ENCODE peak calls at places on chromosomes 5 and 9, in nine cellular contexts. One of them, this sample, is unnamed.

GRCh38 chr5:1420211-1421195 is 24.7 kb downstream of the SLC6A3 start:
- DNase-seq in brain microvascular endothelial cell: no peak
- DNase-seq in NCI-H1417: no peak
- DNase-seq in hippocampal formation: no peak
- DNase-seq in B cell: no peak
- DNase-seq in neural progenitor cell: no peak
- DNase-seq in RPMI7951: no peak
- DNase-seq in mesendoderm: no peak
- DNase-seq in PC-9: no peak
- DNase-seq in this sample: no peak

GRCh38 chr5:87277279-87277835 is 9.7 kb downstream of the RASA1 start:
- DNase-seq in brain microvascular endothelial cell: no peak
- DNase-seq in NCI-H1417: no peak
- DNase-seq in hippocampal formation: no peak
- DNase-seq in B cell: no peak
- DNase-seq in neural progenitor cell: no peak
- DNase-seq in RPMI7951: no peak
- DNase-seq in mesendoderm: no peak
- DNase-seq in PC-9: no peak
- DNase-seq in this sample: no peak

GRCh38 chr9:95104966-95105365 is 212.5 kb downstream of the FANCC start:
- DNase-seq in brain microvascular endothelial cell: no peak
- DNase-seq in NCI-H1417: no peak
- DNase-seq in hippocampal formation: no peak
- DNase-seq in B cell: no peak
- DNase-seq in neural progenitor cell: no peak
- DNase-seq in RPMI7951: no peak
- DNase-seq in mesendoderm: no peak
- DNase-seq in PC-9: no peak
- DNase-seq in this sample: no peak

GRCh38 chr5:80182802-80183645 is 72.8 kb downstream of the SERINC5 start:
- DNase-seq in brain microvascular endothelial cell: no peak
- DNase-seq in NCI-H1417: no peak
- DNase-seq in hippocampal formation: no peak
- DNase-seq in B cell: peak
- DNase-seq in neural progenitor cell: peak
- DNase-seq in RPMI7951: no peak
- DNase-seq in mesendoderm: peak
- DNase-seq in PC-9: peak
- DNase-seq in this sample: no peak

GRCh38 chr5:82349651-82350050 is 71.5 kb upstream of the RPS23 start:
- DNase-seq in brain microvascular endothelial cell: no peak
- DNase-seq in NCI-H1417: peak
- DNase-seq in hippocampal formation: no peak
- DNase-seq in B cell: peak
- DNase-seq in neural progenitor cell: peak
- DNase-seq in RPMI7951: peak
- DNase-seq in mesendoderm: peak
- DNase-seq in PC-9: no peak
- DNase-seq in this sample: no peak

GRCh38 chr5:65825388-65826328 is 100.7 kb upstream of the ERBIN start:
- DNase-seq in brain microvascular endothelial cell: no peak
- DNase-seq in NCI-H1417: no peak
- DNase-seq in hippocampal formation: no peak
- DNase-seq in B cell: peak
- DNase-seq in neural progenitor cell: no peak
- DNase-seq in RPMI7951: no peak
- DNase-seq in mesendoderm: no peak
- DNase-seq in PC-9: no peak
- DNase-seq in this sample: no peak

GRCh38 chr9:87179556-87180340 is 232.4 kb upstream of the GAS1 start:
- DNase-seq in brain microvascular endothelial cell: peak
- DNase-seq in NCI-H1417: no peak
- DNase-seq in hippocampal formation: no peak
- DNase-seq in B cell: no peak
- DNase-seq in neural progenitor cell: no peak
- DNase-seq in RPMI7951: peak
- DNase-seq in mesendoderm: peak
- DNase-seq in PC-9: no peak
- DNase-seq in this sample: no peak

GRCh38 chr5:68924490-68925145 is 169.2 kb upstream of the SLC30A5 start:
- DNase-seq in brain microvascular endothelial cell: peak
- DNase-seq in NCI-H1417: no peak
- DNase-seq in hippocampal formation: no peak
- DNase-seq in B cell: no peak
- DNase-seq in neural progenitor cell: no peak
- DNase-seq in RPMI7951: peak
- DNase-seq in mesendoderm: no peak
- DNase-seq in PC-9: no peak
- DNase-seq in this sample: peak

GRCh38 chr5:95803271-95804148 is 19.0 kb downstream of the GLRX start:
- DNase-seq in brain microvascular endothelial cell: no peak
- DNase-seq in NCI-H1417: no peak
- DNase-seq in hippocampal formation: no peak
- DNase-seq in B cell: no peak
- DNase-seq in neural progenitor cell: no peak
- DNase-seq in RPMI7951: no peak
- DNase-seq in mesendoderm: no peak
- DNase-seq in PC-9: no peak
- DNase-seq in this sample: no peak

GRCh38 chr9:126708178-126708577 is 94.5 kb downstream of the LMX1B start:
- DNase-seq in brain microvascular endothelial cell: no peak
- DNase-seq in NCI-H1417: no peak
- DNase-seq in hippocampal formation: no peak
- DNase-seq in B cell: no peak
- DNase-seq in neural progenitor cell: no peak
- DNase-seq in RPMI7951: no peak
- DNase-seq in mesendoderm: no peak
- DNase-seq in PC-9: no peak
- DNase-seq in this sample: no peak

GRCh38 chr9:110918316-110919054 is 119.8 kb downstream of the LPAR1 start:
- DNase-seq in brain microvascular endothelial cell: peak
- DNase-seq in NCI-H1417: no peak
- DNase-seq in hippocampal formation: no peak
- DNase-seq in B cell: no peak
- DNase-seq in neural progenitor cell: no peak
- DNase-seq in RPMI7951: peak
- DNase-seq in mesendoderm: no peak
- DNase-seq in PC-9: no peak
- DNase-seq in this sample: no peak

GRCh38 chr9:2800385-2801179 is 43.3 kb downstream of the PUM3 start:
- DNase-seq in brain microvascular endothelial cell: no peak
- DNase-seq in NCI-H1417: peak
- DNase-seq in hippocampal formation: no peak
- DNase-seq in B cell: no peak
- DNase-seq in neural progenitor cell: peak
- DNase-seq in RPMI7951: peak
- DNase-seq in mesendoderm: peak
- DNase-seq in PC-9: no peak
- DNase-seq in this sample: no peak

GRCh38 chr5:11770310-11770709 is 133.9 kb downstream of the CTNND2 start:
- DNase-seq in brain microvascular endothelial cell: no peak
- DNase-seq in NCI-H1417: no peak
- DNase-seq in hippocampal formation: no peak
- DNase-seq in B cell: no peak
- DNase-seq in neural progenitor cell: no peak
- DNase-seq in RPMI7951: no peak
- DNase-seq in mesendoderm: no peak
- DNase-seq in PC-9: no peak
- DNase-seq in this sample: no peak

GRCh38 chr5:169595172-169595820 is 11.7 kb downstream of the SPDL1 start:
- DNase-seq in brain microvascular endothelial cell: no peak
- DNase-seq in NCI-H1417: no peak
- DNase-seq in hippocampal formation: no peak
- DNase-seq in B cell: no peak
- DNase-seq in neural progenitor cell: no peak
- DNase-seq in RPMI7951: no peak
- DNase-seq in mesendoderm: no peak
- DNase-seq in PC-9: no peak
- DNase-seq in this sample: no peak

GRCh38 chr5:34035732-34036131 is 7.3 kb downstream of the C1QTNF3 start:
- DNase-seq in brain microvascular endothelial cell: no peak
- DNase-seq in NCI-H1417: no peak
- DNase-seq in hippocampal formation: no peak
- DNase-seq in B cell: no peak
- DNase-seq in neural progenitor cell: no peak
- DNase-seq in RPMI7951: no peak
- DNase-seq in mesendoderm: no peak
- DNase-seq in PC-9: no peak
- DNase-seq in this sample: no peak

GRCh38 chr5:175680463-175680862 is 22.6 kb downstream of the HRH2 start:
- DNase-seq in brain microvascular endothelial cell: no peak
- DNase-seq in NCI-H1417: no peak
- DNase-seq in hippocampal formation: no peak
- DNase-seq in B cell: no peak
- DNase-seq in neural progenitor cell: no peak
- DNase-seq in RPMI7951: no peak
- DNase-seq in mesendoderm: no peak
- DNase-seq in PC-9: no peak
- DNase-seq in this sample: no peak

GRCh38 chr9:122900791-122901190 is 4.4 kb downstream of the RC3H2 start:
- DNase-seq in brain microvascular endothelial cell: no peak
- DNase-seq in NCI-H1417: no peak
- DNase-seq in hippocampal formation: no peak
- DNase-seq in B cell: peak
- DNase-seq in neural progenitor cell: no peak
- DNase-seq in RPMI7951: peak
- DNase-seq in mesendoderm: no peak
- DNase-seq in PC-9: no peak
- DNase-seq in this sample: no peak

GRCh38 chr9:2291980-2292704 is 277.0 kb downstream of the SMARCA2 start:
- DNase-seq in brain microvascular endothelial cell: no peak
- DNase-seq in NCI-H1417: peak
- DNase-seq in hippocampal formation: no peak
- DNase-seq in B cell: no peak
- DNase-seq in neural progenitor cell: no peak
- DNase-seq in RPMI7951: peak
- DNase-seq in mesendoderm: peak
- DNase-seq in PC-9: peak
- DNase-seq in this sample: no peak

GRCh38 chr5:140367631-140368013 is 7.6 kb downstream of the SLC4A9 start:
- DNase-seq in brain microvascular endothelial cell: no peak
- DNase-seq in NCI-H1417: no peak
- DNase-seq in hippocampal formation: no peak
- DNase-seq in B cell: no peak
- DNase-seq in neural progenitor cell: no peak
- DNase-seq in RPMI7951: no peak
- DNase-seq in mesendoderm: no peak
- DNase-seq in PC-9: no peak
- DNase-seq in this sample: no peak

GRCh38 chr5:57598756-57599155 is 116.1 kb upstream of the ACTBL2 start:
- DNase-seq in brain microvascular endothelial cell: peak
- DNase-seq in NCI-H1417: no peak
- DNase-seq in hippocampal formation: no peak
- DNase-seq in B cell: no peak
- DNase-seq in neural progenitor cell: no peak
- DNase-seq in RPMI7951: peak
- DNase-seq in mesendoderm: no peak
- DNase-seq in PC-9: no peak
- DNase-seq in this sample: peak

GRCh38 chr5:45402804-45403455 is 293.2 kb downstream of the HCN1 start:
- DNase-seq in brain microvascular endothelial cell: no peak
- DNase-seq in NCI-H1417: no peak
- DNase-seq in hippocampal formation: no peak
- DNase-seq in B cell: no peak
- DNase-seq in neural progenitor cell: no peak
- DNase-seq in RPMI7951: no peak
- DNase-seq in mesendoderm: peak
- DNase-seq in PC-9: no peak
- DNase-seq in this sample: no peak

GRCh38 chr5:177604656-177605055 is 4.7 kb downstream of the B4GALT7 start:
- DNase-seq in brain microvascular endothelial cell: no peak
- DNase-seq in NCI-H1417: no peak
- DNase-seq in hippocampal formation: no peak
- DNase-seq in B cell: no peak
- DNase-seq in neural progenitor cell: no peak
- DNase-seq in RPMI7951: no peak
- DNase-seq in mesendoderm: no peak
- DNase-seq in PC-9: no peak
- DNase-seq in this sample: no peak

GRCh38 chr9:137494104-137494544 is 35.0 kb upstream of the NSMF start:
- DNase-seq in brain microvascular endothelial cell: no peak
- DNase-seq in NCI-H1417: no peak
- DNase-seq in hippocampal formation: no peak
- DNase-seq in B cell: no peak
- DNase-seq in neural progenitor cell: no peak
- DNase-seq in RPMI7951: no peak
- DNase-seq in mesendoderm: no peak
- DNase-seq in PC-9: peak
- DNase-seq in this sample: no peak

GRCh38 chr9:91689006-91689405 is 261.0 kb downstream of the ROR2 start:
- DNase-seq in brain microvascular endothelial cell: no peak
- DNase-seq in NCI-H1417: no peak
- DNase-seq in hippocampal formation: no peak
- DNase-seq in B cell: no peak
- DNase-seq in neural progenitor cell: no peak
- DNase-seq in RPMI7951: no peak
- DNase-seq in mesendoderm: no peak
- DNase-seq in PC-9: no peak
- DNase-seq in this sample: no peak

This sample was measured in astrocyte of the cerebellum.